ENCODE peak calls at places on chromosomes 3 and 15, in five cellular contexts. One of them, this sample, is unnamed.

GRCh38 chr15:69665641-69666091 is 213.0 kb downstream of the RPLP1 start:
- DNase-seq in mammary epithelial cell: no peak
- DNase-seq in adrenal gland: no peak
- DNase-seq in psoas muscle: no peak
- DNase-seq in choroid plexus epithelial cell: peak
- DNase-seq in this sample: no peak

GRCh38 chr3:156102267-156102912 is 18.0 kb upstream of the KCNAB1 start:
- DNase-seq in mammary epithelial cell: no peak
- DNase-seq in adrenal gland: no peak
- DNase-seq in psoas muscle: no peak
- DNase-seq in choroid plexus epithelial cell: no peak
- DNase-seq in this sample: no peak

GRCh38 chr3:125281411-125281810 is 68.9 kb upstream of the SLC12A8 start:
- DNase-seq in mammary epithelial cell: peak
- DNase-seq in adrenal gland: no peak
- DNase-seq in psoas muscle: no peak
- DNase-seq in choroid plexus epithelial cell: no peak
- DNase-seq in this sample: no peak

GRCh38 chr3:33438871-33439270 is 1.3 kb downstream of the UBP1 start:
- DNase-seq in mammary epithelial cell: no peak
- DNase-seq in adrenal gland: no peak
- DNase-seq in psoas muscle: no peak
- DNase-seq in choroid plexus epithelial cell: peak
- DNase-seq in this sample: no peak

GRCh38 chr3:178083906-178084823 is 452.1 kb upstream of the KCNMB2 start:
- DNase-seq in mammary epithelial cell: no peak
- DNase-seq in adrenal gland: no peak
- DNase-seq in psoas muscle: no peak
- DNase-seq in choroid plexus epithelial cell: peak
- DNase-seq in this sample: peak

GRCh38 chr3:19891740-19892139 is 42.3 kb downstream of the EFHB start:
- DNase-seq in mammary epithelial cell: peak
- DNase-seq in adrenal gland: no peak
- DNase-seq in psoas muscle: no peak
- DNase-seq in choroid plexus epithelial cell: no peak
- DNase-seq in this sample: no peak

GRCh38 chr15:92930061-92930460 is 29.9 kb downstream of the CHD2 start:
- DNase-seq in mammary epithelial cell: no peak
- DNase-seq in adrenal gland: no peak
- DNase-seq in psoas muscle: no peak
- DNase-seq in choroid plexus epithelial cell: peak
- DNase-seq in this sample: no peak

GRCh38 chr3:49652218-49652921 is 21.8 kb upstream of the APEH start:
- DNase-seq in mammary epithelial cell: no peak
- DNase-seq in adrenal gland: no peak
- DNase-seq in psoas muscle: peak
- DNase-seq in choroid plexus epithelial cell: no peak
- DNase-seq in this sample: no peak

GRCh38 chr3:100032262-100032661 is 82.0 kb downstream of the FILIP1L start:
- DNase-seq in mammary epithelial cell: peak
- DNase-seq in adrenal gland: no peak
- DNase-seq in psoas muscle: no peak
- DNase-seq in choroid plexus epithelial cell: peak
- DNase-seq in this sample: no peak

GRCh38 chr3:142353571-142353970 is 94.3 kb downstream of the XRN1 start:
- DNase-seq in mammary epithelial cell: no peak
- DNase-seq in adrenal gland: no peak
- DNase-seq in psoas muscle: no peak
- DNase-seq in choroid plexus epithelial cell: peak
- DNase-seq in this sample: no peak

GRCh38 chr3:31752305-31753049 is 219.8 kb downstream of the STT3B start:
- DNase-seq in mammary epithelial cell: no peak
- DNase-seq in adrenal gland: no peak
- DNase-seq in psoas muscle: no peak
- DNase-seq in choroid plexus epithelial cell: no peak
- DNase-seq in this sample: no peak

GRCh38 chr3:117411991-117412390 is 702.4 kb downstream of the TUSC7 start:
- DNase-seq in mammary epithelial cell: no peak
- DNase-seq in adrenal gland: no peak
- DNase-seq in psoas muscle: no peak
- DNase-seq in choroid plexus epithelial cell: no peak
- DNase-seq in this sample: no peak

GRCh38 chr3:105594219-105594618 is 227.5 kb downstream of the ALCAM start:
- DNase-seq in mammary epithelial cell: peak
- DNase-seq in adrenal gland: no peak
- DNase-seq in psoas muscle: no peak
- DNase-seq in choroid plexus epithelial cell: peak
- DNase-seq in this sample: peak

GRCh38 chr15:60009581-60010379 is 5.7 kb downstream of the FOXB1 start:
- DNase-seq in mammary epithelial cell: no peak
- DNase-seq in adrenal gland: no peak
- DNase-seq in psoas muscle: no peak
- DNase-seq in choroid plexus epithelial cell: no peak
- DNase-seq in this sample: no peak

GRCh38 chr3:136659253-136659652 is 92.9 kb downstream of the STAG1 start:
- DNase-seq in mammary epithelial cell: no peak
- DNase-seq in adrenal gland: peak
- DNase-seq in psoas muscle: no peak
- DNase-seq in choroid plexus epithelial cell: peak
- DNase-seq in this sample: no peak

GRCh38 chr15:49624046-49624445 is 3.2 kb downstream of the DTWD1 start:
- DNase-seq in mammary epithelial cell: peak
- DNase-seq in adrenal gland: no peak
- DNase-seq in psoas muscle: no peak
- DNase-seq in choroid plexus epithelial cell: peak
- DNase-seq in this sample: no peak

GRCh38 chr3:147394168-147394941 is 12.0 kb downstream of the ZIC4 start:
- DNase-seq in mammary epithelial cell: no peak
- DNase-seq in adrenal gland: no peak
- DNase-seq in psoas muscle: no peak
- DNase-seq in choroid plexus epithelial cell: peak
- DNase-seq in this sample: no peak

GRCh38 chr3:104564045-104564643 is 802.6 kb upstream of the ALCAM start:
- DNase-seq in mammary epithelial cell: peak
- DNase-seq in adrenal gland: peak
- DNase-seq in psoas muscle: no peak
- DNase-seq in choroid plexus epithelial cell: peak
- DNase-seq in this sample: no peak

GRCh38 chr3:130516645-130517512 is at the start of gene COL6A6:
- DNase-seq in mammary epithelial cell: peak
- DNase-seq in adrenal gland: no peak
- DNase-seq in psoas muscle: no peak
- DNase-seq in choroid plexus epithelial cell: peak
- DNase-seq in this sample: no peak

GRCh38 chr3:169472259-169472900 is 191.1 kb downstream of the MECOM start:
- DNase-seq in mammary epithelial cell: no peak
- DNase-seq in adrenal gland: no peak
- DNase-seq in psoas muscle: no peak
- DNase-seq in choroid plexus epithelial cell: no peak
- DNase-seq in this sample: no peak

GRCh38 chr3:179809639-179810038 is 156.8 kb downstream of the USP13 start:
- DNase-seq in mammary epithelial cell: no peak
- DNase-seq in adrenal gland: no peak
- DNase-seq in psoas muscle: no peak
- DNase-seq in choroid plexus epithelial cell: no peak
- DNase-seq in this sample: no peak

GRCh38 chr3:124033360-124034015 is 41.6 kb upstream of the ROPN1 start:
- DNase-seq in mammary epithelial cell: peak
- DNase-seq in adrenal gland: no peak
- DNase-seq in psoas muscle: peak
- DNase-seq in choroid plexus epithelial cell: no peak
- DNase-seq in this sample: no peak

GRCh38 chr3:110895054-110895453 is 176.6 kb upstream of the NECTIN3 start:
- DNase-seq in mammary epithelial cell: no peak
- DNase-seq in adrenal gland: no peak
- DNase-seq in psoas muscle: no peak
- DNase-seq in choroid plexus epithelial cell: no peak
- DNase-seq in this sample: no peak

GRCh38 chr15:74982183-74982582 is 13.2 kb upstream of the SCAMP5 start:
- DNase-seq in mammary epithelial cell: no peak
- DNase-seq in adrenal gland: no peak
- DNase-seq in psoas muscle: no peak
- DNase-seq in choroid plexus epithelial cell: no peak
- DNase-seq in this sample: no peak

GRCh38 chr15:49887604-49888340 is 231.3 kb downstream of the ATP8B4 start:
- DNase-seq in mammary epithelial cell: no peak
- DNase-seq in adrenal gland: no peak
- DNase-seq in psoas muscle: no peak
- DNase-seq in choroid plexus epithelial cell: no peak
- DNase-seq in this sample: no peak

GRCh38 chr3:68306571-68306970 is 625.8 kb downstream of the TAFA4 start:
- DNase-seq in mammary epithelial cell: no peak
- DNase-seq in adrenal gland: no peak
- DNase-seq in psoas muscle: no peak
- DNase-seq in choroid plexus epithelial cell: no peak
- DNase-seq in this sample: peak

GRCh38 chr3:129013491-129013891 is 12.4 kb downstream of the EFCC1 start:
- DNase-seq in mammary epithelial cell: no peak
- DNase-seq in adrenal gland: no peak
- DNase-seq in psoas muscle: no peak
- DNase-seq in choroid plexus epithelial cell: no peak
- DNase-seq in this sample: peak

GRCh38 chr3:42095540-42095939 is 4.4 kb downstream of the TRAK1 start:
- DNase-seq in mammary epithelial cell: no peak
- DNase-seq in adrenal gland: no peak
- DNase-seq in psoas muscle: no peak
- DNase-seq in choroid plexus epithelial cell: no peak
- DNase-seq in this sample: no peak

GRCh38 chr3:165406425-165406824 is 210.2 kb upstream of the SLITRK3 start:
- DNase-seq in mammary epithelial cell: peak
- DNase-seq in adrenal gland: no peak
- DNase-seq in psoas muscle: no peak
- DNase-seq in choroid plexus epithelial cell: no peak
- DNase-seq in this sample: peak

DNA sequence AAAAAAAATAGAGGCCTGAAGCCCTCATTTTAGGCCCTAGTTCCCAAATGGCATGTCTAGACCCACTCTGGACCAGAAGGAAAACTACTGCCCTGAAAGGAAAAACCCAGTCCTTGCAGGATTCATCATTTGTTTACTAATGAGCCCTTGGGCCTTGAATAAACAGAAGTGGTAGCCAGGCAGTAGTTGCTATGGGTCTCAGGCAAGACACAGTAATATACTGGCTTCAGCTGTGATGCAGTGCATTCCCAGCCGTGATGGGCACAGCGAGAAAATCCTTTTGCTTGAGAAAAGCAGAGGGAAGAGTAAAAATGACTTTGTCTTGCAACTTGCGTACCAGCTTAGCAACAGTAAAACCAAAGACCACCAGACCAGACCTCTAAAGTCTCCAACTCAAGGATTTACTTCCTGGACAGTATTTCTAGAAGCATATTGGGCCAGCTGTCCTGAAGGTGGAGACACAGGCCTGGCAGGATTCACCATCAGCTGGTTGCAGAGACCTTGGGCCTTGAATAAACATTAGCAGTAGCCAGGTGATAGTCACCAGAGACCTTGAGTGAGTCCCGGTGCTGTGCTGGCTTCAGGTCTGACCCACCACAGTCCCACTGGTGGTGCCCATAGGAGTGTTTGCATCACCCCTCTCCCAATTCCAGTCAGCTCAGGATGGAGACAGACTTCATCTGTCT is 208.3 kb upstream of the SLITRK3 start:
- DNase-seq in mammary epithelial cell: no peak
- DNase-seq in adrenal gland: no peak
- DNase-seq in psoas muscle: no peak
- DNase-seq in choroid plexus epithelial cell: no peak
- DNase-seq in this sample: no peak
- TF ChIP-seq CTCF in mammary epithelial cell: peak
- TF ChIP-seq CTCF in adrenal gland: no peak
- TF ChIP-seq CTCF in psoas muscle: no peak
- TF ChIP-seq CTCF in choroid plexus epithelial cell: no peak
- TF ChIP-seq CTCF in this sample: no peak

GRCh38 chr15:63243101-63243500 is 34.3 kb upstream of the APH1B start:
- DNase-seq in mammary epithelial cell: no peak
- DNase-seq in adrenal gland: no peak
- DNase-seq in psoas muscle: no peak
- DNase-seq in choroid plexus epithelial cell: peak
- DNase-seq in this sample: no peak
- TF ChIP-seq CTCF in mammary epithelial cell: no peak
- TF ChIP-seq CTCF in adrenal gland: no peak
- TF ChIP-seq CTCF in psoas muscle: no peak
- TF ChIP-seq CTCF in choroid plexus epithelial cell: peak
- TF ChIP-seq CTCF in this sample: no peak

GRCh38 chr3:13927295-13927694 is 47.4 kb upstream of the WNT7A start:
- DNase-seq in mammary epithelial cell: no peak
- DNase-seq in adrenal gland: no peak
- DNase-seq in psoas muscle: no peak
- DNase-seq in choroid plexus epithelial cell: peak
- DNase-seq in this sample: no peak
- TF ChIP-seq CTCF in mammary epithelial cell: peak
- TF ChIP-seq CTCF in adrenal gland: no peak
- TF ChIP-seq CTCF in psoas muscle: no peak
- TF ChIP-seq CTCF in choroid plexus epithelial cell: peak
- TF ChIP-seq CTCF in this sample: no peak

GRCh38 chr15:29104566-29104880 is 165.1 kb downstream of the NSMCE3 start:
- DNase-seq in mammary epithelial cell: no peak
- DNase-seq in adrenal gland: no peak
- DNase-seq in psoas muscle: peak
- DNase-seq in choroid plexus epithelial cell: no peak
- DNase-seq in this sample: no peak

GRCh38 chr15:29103825-29104565 is 165.6 kb downstream of the NSMCE3 start:
- DNase-seq in mammary epithelial cell: peak
- DNase-seq in adrenal gland: peak
- DNase-seq in psoas muscle: peak
- DNase-seq in choroid plexus epithelial cell: peak
- DNase-seq in this sample: peak

GRCh38 chr15:29105151-29105785 is 164.4 kb downstream of the NSMCE3 start:
- DNase-seq in mammary epithelial cell: no peak
- DNase-seq in adrenal gland: no peak
- DNase-seq in psoas muscle: peak
- DNase-seq in choroid plexus epithelial cell: peak
- DNase-seq in this sample: no peak

GRCh38 chr15:29101491-29101890 is 168.1 kb downstream of the NSMCE3 start:
- DNase-seq in mammary epithelial cell: no peak
- DNase-seq in adrenal gland: no peak
- DNase-seq in psoas muscle: peak
- DNase-seq in choroid plexus epithelial cell: no peak
- DNase-seq in this sample: no peak

GRCh38 chr15:29102911-29103824 is 166.5 kb downstream of the NSMCE3 start:
- DNase-seq in mammary epithelial cell: no peak
- DNase-seq in adrenal gland: no peak
- DNase-seq in psoas muscle: peak
- DNase-seq in choroid plexus epithelial cell: no peak
- DNase-seq in this sample: no peak
- TF ChIP-seq CTCF in mammary epithelial cell: no peak
- TF ChIP-seq CTCF in adrenal gland: no peak
- TF ChIP-seq CTCF in psoas muscle: no peak
- TF ChIP-seq CTCF in choroid plexus epithelial cell: peak
- TF ChIP-seq CTCF in this sample: no peak